ENCODE peak calls at places on chromosomes 6 and 20, in four cellular contexts. One of them, this sample, is unnamed.

GRCh38 chr6:97110149-97110548 is 172.9 kb downstream of the MMS22L start:
- DNase-seq in HepG2: no peak
- DNase-seq in WTC11: no peak
- DNase-seq in K562: no peak
- DNase-seq in this sample: no peak

GRCh38 chr6:17505767-17506280 is 94.3 kb upstream of the FAM8A1 start:
- DNase-seq in HepG2: no peak
- DNase-seq in WTC11: no peak
- DNase-seq in K562: no peak
- DNase-seq in this sample: no peak

GRCh38 chr6:5511924-5512323 is 250.6 kb downstream of the FARS2 start:
- DNase-seq in HepG2: no peak
- DNase-seq in WTC11: no peak
- DNase-seq in K562: peak; percentile 35
- DNase-seq in this sample: no peak

GRCh38 chr20:2750343-2751251 is 49.8 kb downstream of the CPXM1 start:
- DNase-seq in HepG2: peak; percentile 59
- DNase-seq in WTC11: peak; percentile 71
- DNase-seq in K562: peak; percentile 44
- DNase-seq in this sample: no peak

GRCh38 chr6:7188492-7188891 is 80.7 kb downstream of the RREB1 start:
- DNase-seq in HepG2: no peak
- DNase-seq in WTC11: no peak
- DNase-seq in K562: no peak
- DNase-seq in this sample: no peak

GRCh38 chr6:144582939-144583613 is 297.9 kb downstream of the UTRN start:
- DNase-seq in HepG2: no peak
- DNase-seq in WTC11: peak; percentile 12
- DNase-seq in K562: peak; percentile 61
- DNase-seq in this sample: peak; percentile 19

GRCh38 chr6:938271-939046 is 245.5 kb upstream of the EXOC2 start:
- DNase-seq in HepG2: no peak
- DNase-seq in WTC11: peak; percentile 35
- DNase-seq in K562: no peak
- DNase-seq in this sample: no peak

GRCh38 chr6:136429264-136429663 is 121.0 kb downstream of the MAP7 start:
- DNase-seq in HepG2: no peak
- DNase-seq in WTC11: no peak
- DNase-seq in K562: peak; percentile 44
- DNase-seq in this sample: peak; percentile 32

GRCh38 chr20:61803903-61804804 is 261.5 kb downstream of the TAF4 start:
- DNase-seq in HepG2: no peak
- DNase-seq in WTC11: no peak
- DNase-seq in K562: no peak
- DNase-seq in this sample: no peak

GRCh38 chr6:7615611-7616383 is 25.8 kb downstream of the SNRNP48 start:
- DNase-seq in HepG2: peak; percentile 72
- DNase-seq in WTC11: peak; percentile 35
- DNase-seq in K562: peak; percentile 77
- DNase-seq in this sample: peak; percentile 62

GRCh38 chr6:16104624-16105023 is 24.3 kb upstream of the MYLIP start:
- DNase-seq in HepG2: no peak
- DNase-seq in WTC11: no peak
- DNase-seq in K562: peak; percentile 18
- DNase-seq in this sample: no peak

GRCh38 chr20:53636725-53637097 is 43.1 kb upstream of the ZNF217 start:
- DNase-seq in HepG2: no peak
- DNase-seq in WTC11: no peak
- DNase-seq in K562: no peak
- DNase-seq in this sample: no peak

GRCh38 chr20:19659468-19659867 is 98.6 kb upstream of the RIN2 start:
- DNase-seq in HepG2: no peak
- DNase-seq in WTC11: no peak
- DNase-seq in K562: no peak
- DNase-seq in this sample: no peak

GRCh38 chr6:168641455-168641854 is 200.5 kb downstream of the SMOC2 start:
- DNase-seq in HepG2: no peak
- DNase-seq in WTC11: no peak
- DNase-seq in K562: no peak
- DNase-seq in this sample: no peak

GRCh38 chr6:108080010-108080780 is 5.7 kb upstream of the OSTM1 start:
- DNase-seq in HepG2: no peak
- DNase-seq in WTC11: peak; percentile 46
- DNase-seq in K562: no peak
- DNase-seq in this sample: no peak

GRCh38 chr6:3235969-3236368 is 8.5 kb upstream of the TUBB2B start:
- DNase-seq in HepG2: no peak
- DNase-seq in WTC11: no peak
- DNase-seq in K562: no peak
- DNase-seq in this sample: no peak

GRCh38 chr6:138145402-138145801 is 16.3 kb upstream of the ARFGEF3 start:
- DNase-seq in HepG2: no peak
- DNase-seq in WTC11: no peak
- DNase-seq in K562: no peak
- DNase-seq in this sample: no peak

GRCh38 chr6:26065952-26066380 is 21.3 kb upstream of the HFE start:
- DNase-seq in HepG2: peak; percentile 96
- DNase-seq in WTC11: no peak
- DNase-seq in K562: peak; percentile 91
- DNase-seq in this sample: peak; percentile 65

GRCh38 chr6:169386431-169387057 is 132.9 kb upstream of the THBS2 start:
- DNase-seq in HepG2: no peak
- DNase-seq in WTC11: no peak
- DNase-seq in K562: no peak
- DNase-seq in this sample: no peak

GRCh38 chr20:21522479-21523397 is 8.9 kb upstream of the NKX2-2 start:
- DNase-seq in HepG2: no peak
- DNase-seq in WTC11: peak; percentile 42
- DNase-seq in K562: no peak
- DNase-seq in this sample: peak; percentile 61

GRCh38 chr6:131955876-131956275 is 4.7 kb upstream of the CCN2 start:
- DNase-seq in HepG2: peak; percentile 42
- DNase-seq in WTC11: no peak
- DNase-seq in K562: no peak
- DNase-seq in this sample: no peak

GRCh38 chr6:121791396-121792315 is 356.2 kb downstream of the GJA1 start:
- DNase-seq in HepG2: no peak
- DNase-seq in WTC11: peak; percentile 24
- DNase-seq in K562: no peak
- DNase-seq in this sample: no peak

GRCh38 chr6:137006056-137006455 is 38.7 kb downstream of the IL20RA start:
- DNase-seq in HepG2: no peak
- DNase-seq in WTC11: no peak
- DNase-seq in K562: no peak
- DNase-seq in this sample: no peak

GRCh38 chr6:79453558-79454042 is 83.6 kb downstream of the LCA5 start:
- DNase-seq in HepG2: no peak
- DNase-seq in WTC11: no peak
- DNase-seq in K562: no peak
- DNase-seq in this sample: no peak

GRCh38 chr6:70413829-70414494 is 654 bp downstream of the FAM135A start:
- DNase-seq in HepG2: no peak
- DNase-seq in WTC11: no peak
- DNase-seq in K562: peak; percentile 44
- DNase-seq in this sample: peak; percentile 34

GRCh38 chr20:47258745-47259695 is 97.5 kb downstream of the ZMYND8 start:
- DNase-seq in HepG2: no peak
- DNase-seq in WTC11: no peak
- DNase-seq in K562: no peak
- DNase-seq in this sample: no peak

GRCh38 chr20:21234324-21234723 is 68.8 kb upstream of the XRN2 start:
- DNase-seq in HepG2: no peak
- DNase-seq in WTC11: no peak
- DNase-seq in K562: no peak
- DNase-seq in this sample: no peak

GRCh38 chr6:62272118-62272517 is 13.9 kb downstream of the KHDRBS2 start:
- DNase-seq in HepG2: no peak
- DNase-seq in WTC11: no peak
- DNase-seq in K562: no peak
- DNase-seq in this sample: no peak

GRCh38 chr20:63509088-63509564 is 10.2 kb upstream of the EEF1A2 start:
- DNase-seq in HepG2: no peak
- DNase-seq in WTC11: no peak
- DNase-seq in K562: no peak
- DNase-seq in this sample: no peak

GRCh38 chr6:22079788-22080187 is 217.0 kb downstream of the PRL start:
- DNase-seq in HepG2: no peak
- DNase-seq in WTC11: no peak
- DNase-seq in K562: no peak
- DNase-seq in this sample: no peak

GRCh38 chr20:3172933-3173581 is at the start of gene LZTS3:
- DNase-seq in HepG2: peak; percentile 63
- DNase-seq in WTC11: peak; percentile 88
- DNase-seq in K562: peak; percentile 79
- DNase-seq in this sample: peak; percentile 64

GRCh38 chr6:100892693-100893092 is 11.6 kb upstream of the ASCC3 start:
- DNase-seq in HepG2: no peak
- DNase-seq in WTC11: peak; percentile 69
- DNase-seq in K562: no peak
- DNase-seq in this sample: no peak
- TF ChIP-seq ELF4 in HepG2: no peak
- TF ChIP-seq ELF4 in WTC11: no peak
- TF ChIP-seq ELF4 in K562: no peak
- TF ChIP-seq ELF4 in this sample: no peak

GRCh38 chr6:113642714-113643442 is 214.3 kb upstream of the MARCKS start:
- DNase-seq in HepG2: peak; percentile 100
- DNase-seq in WTC11: peak; percentile 16
- DNase-seq in K562: peak; percentile 72
- DNase-seq in this sample: peak; percentile 40

GRCh38 chr6:113646701-113647100 is 210.4 kb upstream of the MARCKS start:
- DNase-seq in HepG2: no peak
- DNase-seq in WTC11: no peak
- DNase-seq in K562: no peak
- DNase-seq in this sample: no peak

GRCh38 chr6:113645986-113646385 is 211.2 kb upstream of the MARCKS start:
- DNase-seq in HepG2: no peak
- DNase-seq in WTC11: no peak
- DNase-seq in K562: no peak
- DNase-seq in this sample: no peak

GRCh38 chr6:113645576-113645970 is 211.6 kb upstream of the MARCKS start:
- DNase-seq in HepG2: peak; percentile 62
- DNase-seq in WTC11: no peak
- DNase-seq in K562: no peak
- DNase-seq in this sample: no peak

DNA sequence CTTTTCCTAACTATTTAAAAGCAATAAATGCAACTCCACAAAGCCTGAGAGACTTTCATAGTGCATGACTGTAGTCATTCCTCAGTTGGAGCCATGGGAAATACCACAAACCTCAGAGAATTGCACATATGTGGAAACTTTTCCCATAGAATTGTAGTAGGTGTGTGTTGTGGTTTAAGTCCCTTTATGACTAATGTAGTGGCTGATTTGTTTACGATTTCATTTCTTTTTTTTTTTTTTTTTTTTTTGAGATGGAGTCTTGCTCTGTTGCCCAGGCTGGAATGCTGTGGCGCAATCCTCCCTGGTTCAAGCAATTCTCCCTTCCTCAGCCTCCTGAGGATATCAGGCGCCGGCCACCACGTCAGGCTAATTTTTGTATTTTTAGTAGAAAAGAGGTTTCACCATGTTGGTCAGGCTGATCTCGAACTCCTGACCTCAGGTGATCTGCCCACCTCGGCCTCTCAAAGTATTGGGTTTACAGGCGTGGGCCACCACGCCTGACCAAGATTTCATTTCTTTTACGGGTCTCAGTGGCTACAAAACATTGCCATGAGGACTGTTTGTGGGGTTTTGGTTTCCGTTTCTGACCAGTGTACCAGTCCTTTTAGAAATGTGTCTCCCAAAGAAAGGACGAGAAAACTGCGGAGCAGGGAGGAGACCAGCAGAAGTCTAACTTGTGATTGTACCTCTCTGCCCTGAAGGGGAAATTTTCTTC is 212.1 kb upstream of the MARCKS start:
- DNase-seq in HepG2: peak; percentile 31
- DNase-seq in WTC11: no peak
- DNase-seq in K562: no peak
- DNase-seq in this sample: no peak
- TF ChIP-seq ELF4 in HepG2: no peak
- TF ChIP-seq ELF4 in WTC11: no peak
- TF ChIP-seq ELF4 in K562: no peak
- TF ChIP-seq ELF4 in this sample: no peak

DNA sequence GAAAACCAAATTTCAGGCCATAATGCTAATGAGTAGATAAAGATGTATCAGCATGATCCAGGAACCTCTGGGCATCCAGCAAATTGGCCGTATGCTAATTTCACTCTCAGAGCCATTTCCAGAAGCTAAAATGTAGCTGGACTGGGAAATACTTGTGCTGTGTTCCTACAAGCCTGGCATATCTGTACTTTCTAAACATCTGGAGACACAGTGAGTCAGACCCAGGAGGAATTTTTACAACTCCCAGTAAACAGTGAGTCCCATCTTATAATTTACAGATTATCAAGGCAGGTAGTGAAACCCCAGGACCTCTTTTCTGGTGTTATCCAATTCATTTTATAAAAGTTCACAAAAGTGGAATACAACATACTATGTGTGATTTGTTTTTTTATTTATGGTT is 683.0 kb upstream of the ADGRB3 start:
- DNase-seq in HepG2: no peak
- DNase-seq in WTC11: no peak
- DNase-seq in K562: no peak
- DNase-seq in this sample: no peak
- TF ChIP-seq ELF4 in HepG2: no peak
- TF ChIP-seq ELF4 in WTC11: no peak
- TF ChIP-seq ELF4 in K562: no peak
- TF ChIP-seq ELF4 in this sample: no peak

DNA sequence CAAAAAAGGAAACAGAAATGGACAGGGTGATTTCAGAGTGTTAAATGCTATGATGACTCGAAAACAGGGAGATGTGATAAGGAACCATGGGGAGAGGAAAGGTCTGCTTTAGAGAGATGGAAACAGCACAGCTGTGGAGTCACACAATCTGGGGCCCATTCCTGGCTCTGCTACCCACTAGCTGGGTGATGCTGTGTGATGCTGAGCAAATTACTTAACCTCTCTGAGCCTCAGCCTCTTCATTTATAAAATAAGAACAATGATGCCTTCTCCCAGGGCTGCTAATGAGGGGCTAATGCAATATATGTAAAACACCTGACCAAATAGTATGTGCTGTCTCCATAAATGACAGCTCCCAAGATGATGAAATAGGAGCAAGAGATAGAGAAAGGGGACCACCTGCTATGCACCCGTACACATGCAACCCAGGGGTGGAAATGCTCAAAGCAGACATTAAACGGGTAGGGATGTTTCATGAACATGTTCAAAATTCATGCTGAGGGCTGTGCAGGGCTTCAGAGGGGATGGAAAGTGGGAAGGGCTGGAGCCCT is 27.7 kb downstream of the MDGA1 start:
- DNase-seq in HepG2: no peak
- DNase-seq in WTC11: no peak
- DNase-seq in K562: no peak
- DNase-seq in this sample: no peak
- TF ChIP-seq ELF4 in HepG2: no peak
- TF ChIP-seq ELF4 in WTC11: no peak
- TF ChIP-seq ELF4 in K562: no peak
- TF ChIP-seq ELF4 in this sample: no peak